ENCODE peak calls at places on chromosomes 13 and 19, in ten cellular contexts. F is NCI-H1105; T is left ventricle myocardium superior; V is neuronal stem cell; L is T follicular helper cell; B is naive thymus-derived CD4-positive, alpha-beta T cell; O is CD8-positive, alpha-beta T cell; C is C1 segment of cervical spinal cord; U is kidney; G is transverse colon. E is an unnamed sample.

GRCh38 chr19:32895384-32895783 is 25.8 kb upstream of the SLC7A9 start:
- DNase-seq in F (no peak), T (no peak), V (no peak), L (no peak), B (no peak), O (no peak), C (no peak), U (no peak), G (no peak), E (no peak)

GRCh38 chr13:24632382-24633121 is 47.7 kb upstream of the ATP12A start:
- DNase-seq in F (no peak), T (no peak), V (no peak), L (no peak), B (no peak), O (no peak), C (no peak), U (no peak), G (no peak), E (no peak)

GRCh38 chr19:2977686-2978466 is 512 bp downstream of the TLE6 start:
- DNase-seq in F (no peak), T (no peak), V (no peak), L (no peak), B (no peak), O (peak), C (no peak), U (no peak), G (no peak), E (no peak)

GRCh38 chr19:48480151-48480475 is 10.9 kb downstream of the CYTH2 start:
- DNase-seq in F (peak), T (peak), V (no peak), L (no peak), B (no peak), O (peak), C (peak), U (peak), G (peak), E (no peak)

GRCh38 chr13:98459721-98460370 is 117.1 kb downstream of the STK24 start:
- DNase-seq in F (no peak), T (no peak), V (no peak), L (no peak), B (no peak), O (no peak), C (no peak), U (peak), G (no peak), E (no peak)

GRCh38 chr19:23101241-23101640 is 15.6 kb upstream of the ZNF730 start:
- DNase-seq in F (no peak), T (no peak), V (no peak), L (no peak), B (no peak), O (no peak), C (no peak), U (no peak), G (no peak), E (no peak)

GRCh38 chr13:33119886-33120543 is 103.8 kb downstream of the KL start:
- DNase-seq in F (no peak), T (no peak), V (no peak), L (no peak), B (no peak), O (no peak), C (no peak), U (no peak), G (no peak), E (no peak)

GRCh38 chr13:60158321-60158801 is 5.4 kb downstream of the DIAPH3 start:
- DNase-seq in F (no peak), T (no peak), V (peak), L (no peak), B (no peak), O (no peak), C (no peak), U (no peak), G (no peak), E (no peak)

GRCh38 chr13:113864303-113864890 is 521 bp upstream of the GAS6 start:
- DNase-seq in F (no peak), T (no peak), V (no peak), L (no peak), B (no peak), O (no peak), C (no peak), U (no peak), G (no peak), E (no peak)

GRCh38 chr13:110062077-110062776 is 244.7 kb downstream of the COL4A1 start:
- DNase-seq in F (no peak), T (peak), V (no peak), L (no peak), B (no peak), O (no peak), C (no peak), U (peak), G (no peak), E (no peak)

GRCh38 chr19:11168568-11168967 is 13.0 kb upstream of the SPC24 start:
- DNase-seq in F (no peak), T (no peak), V (no peak), L (no peak), B (no peak), O (no peak), C (no peak), U (no peak), G (no peak), E (no peak)

GRCh38 chr13:78609464-78610205 is 6.3 kb upstream of the POU4F1 start:
- DNase-seq in F (no peak), T (peak), V (peak), L (no peak), B (no peak), O (no peak), C (no peak), U (peak), G (no peak), E (no peak)

GRCh38 chr13:113758651-113759524 is at the start of gene TMEM255B:
- DNase-seq in F (peak), T (peak), V (peak), L (peak), B (peak), O (peak), C (peak), U (peak), G (peak), E (peak)

GRCh38 chr13:93224545-93224944 is 2.1 kb upstream of the GPC6 start:
- DNase-seq in F (no peak), T (no peak), V (peak), L (no peak), B (no peak), O (no peak), C (no peak), U (no peak), G (no peak), E (no peak)

GRCh38 chr13:40271931-40272775 is 394.3 kb downstream of the FOXO1 start:
- DNase-seq in F (no peak), T (peak), V (no peak), L (no peak), B (no peak), O (peak), C (peak), U (peak), G (peak), E (no peak)

GRCh38 chr13:51000576-51001260 is 91.1 kb downstream of the RNASEH2B start:
- DNase-seq in F (peak), T (peak), V (no peak), L (no peak), B (no peak), O (no peak), C (peak), U (no peak), G (peak), E (no peak)

E was measured in GDM1.